ENCODE peak calls at places on chromosome 3, in six cellular contexts. One of them, this sample, is unnamed.

GRCh38 chr3:186003610-186004009 is 65.8 kb upstream of the TRA2B start:
- DNase-seq in HTR-8/SVneo: no peak
- DNase-seq in stimulated activated CD4-positive, alpha-beta T cell treated with anti-CD3 and anti-CD28 coated beads, Interleukin-1b, Interleukin-23, amount 100 ng/mL, for 48 hours: peak; percentile 7
- DNase-seq in T47D: no peak
- DNase-seq in brain microvascular endothelial cell: no peak
- DNase-seq in fibroblast of mammary gland: no peak
- DNase-seq in this sample: peak; percentile 33

GRCh38 chr3:72347819-72348319 is 500.4 kb downstream of the SHQ1 start:
- DNase-seq in T47D: no peak
- DNase-seq in HTR-8/SVneo: peak; percentile 61
- DNase-seq in fibroblast of mammary gland: no peak
- DNase-seq in brain microvascular endothelial cell: peak; percentile 70
- DNase-seq in stimulated activated CD4-positive, alpha-beta T cell treated with anti-CD3 and anti-CD28 coated beads, Interleukin-1b, Interleukin-23, amount 100 ng/mL, for 48 hours: peak; percentile 73
- DNase-seq in this sample: peak; percentile 91

GRCh38 chr3:11459147-11459837 is 184.4 kb downstream of the VGLL4 start:
- DNase-seq in fibroblast of mammary gland: peak; percentile 63
- DNase-seq in T47D: no peak
- DNase-seq in stimulated activated CD4-positive, alpha-beta T cell treated with anti-CD3 and anti-CD28 coated beads, Interleukin-1b, Interleukin-23, amount 100 ng/mL, for 48 hours: no peak
- DNase-seq in brain microvascular endothelial cell: no peak
- DNase-seq in HTR-8/SVneo: no peak
- DNase-seq in this sample: peak; percentile 72

GRCh38 chr3:90253131-90253530 is 1145.7 kb downstream of the EPHA3 start:
- DNase-seq in T47D: no peak
- DNase-seq in HTR-8/SVneo: no peak
- DNase-seq in stimulated activated CD4-positive, alpha-beta T cell treated with anti-CD3 and anti-CD28 coated beads, Interleukin-1b, Interleukin-23, amount 100 ng/mL, for 48 hours: no peak
- DNase-seq in brain microvascular endothelial cell: no peak
- DNase-seq in fibroblast of mammary gland: no peak
- DNase-seq in this sample: no peak

GRCh38 chr3:114551770-114552526 is 258.1 kb downstream of the TIGIT start:
- DNase-seq in stimulated activated CD4-positive, alpha-beta T cell treated with anti-CD3 and anti-CD28 coated beads, Interleukin-1b, Interleukin-23, amount 100 ng/mL, for 48 hours: no peak
- DNase-seq in HTR-8/SVneo: no peak
- DNase-seq in brain microvascular endothelial cell: peak; percentile 89
- DNase-seq in T47D: no peak
- DNase-seq in fibroblast of mammary gland: peak; percentile 82
- DNase-seq in this sample: peak; percentile 52

GRCh38 chr3:184381261-184382224 is 1.7 kb downstream of the CHRD start:
- DNase-seq in brain microvascular endothelial cell: no peak
- DNase-seq in HTR-8/SVneo: no peak
- DNase-seq in fibroblast of mammary gland: no peak
- DNase-seq in T47D: no peak
- DNase-seq in stimulated activated CD4-positive, alpha-beta T cell treated with anti-CD3 and anti-CD28 coated beads, Interleukin-1b, Interleukin-23, amount 100 ng/mL, for 48 hours: no peak
- DNase-seq in this sample: no peak

GRCh38 chr3:11624161-11624560 is 19.6 kb downstream of the VGLL4 start:
- DNase-seq in brain microvascular endothelial cell: peak; percentile 38
- DNase-seq in T47D: no peak
- DNase-seq in fibroblast of mammary gland: peak; percentile 76
- DNase-seq in stimulated activated CD4-positive, alpha-beta T cell treated with anti-CD3 and anti-CD28 coated beads, Interleukin-1b, Interleukin-23, amount 100 ng/mL, for 48 hours: peak; percentile 88
- DNase-seq in HTR-8/SVneo: no peak
- DNase-seq in this sample: no peak

GRCh38 chr3:3799173-3800075 is at the start of gene LRRN1:
- DNase-seq in stimulated activated CD4-positive, alpha-beta T cell treated with anti-CD3 and anti-CD28 coated beads, Interleukin-1b, Interleukin-23, amount 100 ng/mL, for 48 hours: peak; percentile 53
- DNase-seq in T47D: peak; percentile 94
- DNase-seq in brain microvascular endothelial cell: no peak
- DNase-seq in fibroblast of mammary gland: no peak
- DNase-seq in HTR-8/SVneo: no peak
- DNase-seq in this sample: peak; percentile 66

GRCh38 chr3:131223373-131224289 is 157.9 kb upstream of the NUDT16 start:
- DNase-seq in stimulated activated CD4-positive, alpha-beta T cell treated with anti-CD3 and anti-CD28 coated beads, Interleukin-1b, Interleukin-23, amount 100 ng/mL, for 48 hours: no peak
- DNase-seq in fibroblast of mammary gland: no peak
- DNase-seq in brain microvascular endothelial cell: peak; percentile 25
- DNase-seq in T47D: no peak
- DNase-seq in HTR-8/SVneo: no peak
- DNase-seq in this sample: peak; percentile 42

GRCh38 chr3:185353823-185354614 is 8.9 kb upstream of the MAP3K13 start:
- DNase-seq in brain microvascular endothelial cell: peak; percentile 34
- DNase-seq in T47D: no peak
- DNase-seq in fibroblast of mammary gland: peak; percentile 68
- DNase-seq in stimulated activated CD4-positive, alpha-beta T cell treated with anti-CD3 and anti-CD28 coated beads, Interleukin-1b, Interleukin-23, amount 100 ng/mL, for 48 hours: peak; percentile 85
- DNase-seq in HTR-8/SVneo: peak; percentile 70
- DNase-seq in this sample: peak; percentile 11

GRCh38 chr3:85483986-85484385 is 525.2 kb downstream of the CADM2 start:
- DNase-seq in fibroblast of mammary gland: no peak
- DNase-seq in HTR-8/SVneo: no peak
- DNase-seq in stimulated activated CD4-positive, alpha-beta T cell treated with anti-CD3 and anti-CD28 coated beads, Interleukin-1b, Interleukin-23, amount 100 ng/mL, for 48 hours: no peak
- DNase-seq in brain microvascular endothelial cell: no peak
- DNase-seq in T47D: no peak
- DNase-seq in this sample: no peak

GRCh38 chr3:9035473-9035872 is 72.2 kb upstream of the RAD18 start:
- DNase-seq in fibroblast of mammary gland: no peak
- DNase-seq in brain microvascular endothelial cell: no peak
- DNase-seq in T47D: no peak
- DNase-seq in stimulated activated CD4-positive, alpha-beta T cell treated with anti-CD3 and anti-CD28 coated beads, Interleukin-1b, Interleukin-23, amount 100 ng/mL, for 48 hours: no peak
- DNase-seq in HTR-8/SVneo: no peak
- DNase-seq in this sample: no peak

GRCh38 chr3:162041622-162042021 is 545.0 kb downstream of the OTOL1 start:
- DNase-seq in fibroblast of mammary gland: no peak
- DNase-seq in stimulated activated CD4-positive, alpha-beta T cell treated with anti-CD3 and anti-CD28 coated beads, Interleukin-1b, Interleukin-23, amount 100 ng/mL, for 48 hours: no peak
- DNase-seq in T47D: no peak
- DNase-seq in brain microvascular endothelial cell: no peak
- DNase-seq in HTR-8/SVneo: no peak
- DNase-seq in this sample: no peak

GRCh38 chr3:129567176-129567705 is 24.3 kb downstream of the H1-8 start:
- DNase-seq in fibroblast of mammary gland: peak; percentile 37
- DNase-seq in stimulated activated CD4-positive, alpha-beta T cell treated with anti-CD3 and anti-CD28 coated beads, Interleukin-1b, Interleukin-23, amount 100 ng/mL, for 48 hours: no peak
- DNase-seq in brain microvascular endothelial cell: no peak
- DNase-seq in HTR-8/SVneo: no peak
- DNase-seq in T47D: no peak
- DNase-seq in this sample: no peak

GRCh38 chr3:165521131-165521871 is 315.9 kb downstream of the BCHE start:
- DNase-seq in stimulated activated CD4-positive, alpha-beta T cell treated with anti-CD3 and anti-CD28 coated beads, Interleukin-1b, Interleukin-23, amount 100 ng/mL, for 48 hours: no peak
- DNase-seq in brain microvascular endothelial cell: no peak
- DNase-seq in HTR-8/SVneo: no peak
- DNase-seq in T47D: no peak
- DNase-seq in fibroblast of mammary gland: no peak
- DNase-seq in this sample: peak; percentile 6

GRCh38 chr3:141875893-141876380 is 506 bp upstream of the ATP1B3 start:
- DNase-seq in brain microvascular endothelial cell: peak; percentile 56
- DNase-seq in T47D: no peak
- DNase-seq in HTR-8/SVneo: peak; percentile 41
- DNase-seq in fibroblast of mammary gland: peak; percentile 75
- DNase-seq in stimulated activated CD4-positive, alpha-beta T cell treated with anti-CD3 and anti-CD28 coated beads, Interleukin-1b, Interleukin-23, amount 100 ng/mL, for 48 hours: peak; percentile 74
- DNase-seq in this sample: peak; percentile 68

GRCh38 chr3:178777718-178778411 is 241.6 kb downstream of the KCNMB2 start:
- DNase-seq in brain microvascular endothelial cell: peak; percentile 85
- DNase-seq in HTR-8/SVneo: peak; percentile 8
- DNase-seq in fibroblast of mammary gland: peak; percentile 57
- DNase-seq in T47D: no peak
- DNase-seq in stimulated activated CD4-positive, alpha-beta T cell treated with anti-CD3 and anti-CD28 coated beads, Interleukin-1b, Interleukin-23, amount 100 ng/mL, for 48 hours: no peak
- DNase-seq in this sample: peak; percentile 39

GRCh38 chr3:105516972-105517371 is 150.3 kb downstream of the ALCAM start:
- DNase-seq in stimulated activated CD4-positive, alpha-beta T cell treated with anti-CD3 and anti-CD28 coated beads, Interleukin-1b, Interleukin-23, amount 100 ng/mL, for 48 hours: no peak
- DNase-seq in HTR-8/SVneo: no peak
- DNase-seq in T47D: no peak
- DNase-seq in fibroblast of mammary gland: no peak
- DNase-seq in brain microvascular endothelial cell: no peak
- DNase-seq in this sample: peak; percentile 71

GRCh38 chr3:178263236-178263916 is 272.9 kb upstream of the KCNMB2 start:
- DNase-seq in T47D: no peak
- DNase-seq in brain microvascular endothelial cell: no peak
- DNase-seq in fibroblast of mammary gland: no peak
- DNase-seq in stimulated activated CD4-positive, alpha-beta T cell treated with anti-CD3 and anti-CD28 coated beads, Interleukin-1b, Interleukin-23, amount 100 ng/mL, for 48 hours: no peak
- DNase-seq in HTR-8/SVneo: no peak
- DNase-seq in this sample: peak; percentile 5

GRCh38 chr3:8987673-8988655 is 24.7 kb upstream of the RAD18 start:
- DNase-seq in HTR-8/SVneo: peak; percentile 76
- DNase-seq in brain microvascular endothelial cell: peak; percentile 60
- DNase-seq in T47D: peak; percentile 87
- DNase-seq in stimulated activated CD4-positive, alpha-beta T cell treated with anti-CD3 and anti-CD28 coated beads, Interleukin-1b, Interleukin-23, amount 100 ng/mL, for 48 hours: peak; percentile 65
- DNase-seq in fibroblast of mammary gland: peak; percentile 64
- DNase-seq in this sample: peak; percentile 62

GRCh38 chr3:115040673-115041286 is 106.3 kb downstream of the ZBTB20 start:
- DNase-seq in HTR-8/SVneo: peak; percentile 8
- DNase-seq in stimulated activated CD4-positive, alpha-beta T cell treated with anti-CD3 and anti-CD28 coated beads, Interleukin-1b, Interleukin-23, amount 100 ng/mL, for 48 hours: peak; percentile 4
- DNase-seq in brain microvascular endothelial cell: peak; percentile 68
- DNase-seq in T47D: peak; percentile 21
- DNase-seq in fibroblast of mammary gland: peak; percentile 60
- DNase-seq in this sample: peak; percentile 36

GRCh38 chr3:182795383-182795782 is 2.1 kb downstream of the ATP11B start:
- DNase-seq in T47D: peak; percentile 69
- DNase-seq in fibroblast of mammary gland: peak; percentile 25
- DNase-seq in brain microvascular endothelial cell: no peak
- DNase-seq in HTR-8/SVneo: peak; percentile 27
- DNase-seq in stimulated activated CD4-positive, alpha-beta T cell treated with anti-CD3 and anti-CD28 coated beads, Interleukin-1b, Interleukin-23, amount 100 ng/mL, for 48 hours: peak; percentile 21
- DNase-seq in this sample: no peak

GRCh38 chr3:10707984-10708868 is 107.8 kb upstream of the SLC6A11 start:
- DNase-seq in HTR-8/SVneo: no peak
- DNase-seq in fibroblast of mammary gland: no peak
- DNase-seq in T47D: no peak
- DNase-seq in brain microvascular endothelial cell: no peak
- DNase-seq in stimulated activated CD4-positive, alpha-beta T cell treated with anti-CD3 and anti-CD28 coated beads, Interleukin-1b, Interleukin-23, amount 100 ng/mL, for 48 hours: no peak
- DNase-seq in this sample: no peak

GRCh38 chr3:175316799-175317198 is 457.7 kb downstream of the NAALADL2 start:
- DNase-seq in stimulated activated CD4-positive, alpha-beta T cell treated with anti-CD3 and anti-CD28 coated beads, Interleukin-1b, Interleukin-23, amount 100 ng/mL, for 48 hours: no peak
- DNase-seq in T47D: no peak
- DNase-seq in brain microvascular endothelial cell: no peak
- DNase-seq in HTR-8/SVneo: no peak
- DNase-seq in fibroblast of mammary gland: no peak
- DNase-seq in this sample: no peak